ENCODE peak calls at places on chromosomes 7 and 10, in six cellular contexts. K is left cardiac atrium; E is kidney tubule cell; I is stimulated activated CD4-positive, alpha-beta T cell treated with anti-CD3 and anti-CD28 coated beads, Interleukin-12 subunit alpha, Interleukin-12 subunit beta, amount 100 ng/mL, for 4 hours; C is lower lobe of right lung; Q is GDM1. A is an unnamed sample.
A peak's percentile ranks its signal among the peaks of the same experiment; 100 is the strongest.

GRCh38 chr7:103854611-103855010 is 134.8 kb downstream of the RELN start:
- DNase-seq in Q (no peak), I (no peak), C (no peak), E (no peak), K (no peak), A (no peak)

GRCh38 chr7:10756981-10757380 is 216.7 kb upstream of the PHF14 start:
- DNase-seq in E (no peak), K (no peak), Q (no peak), C (no peak), I (no peak), A (no peak)

GRCh38 chr7:106561657-106562411 is 99.1 kb downstream of the CCDC71L start:
- DNase-seq in E (no peak), Q (no peak), K (no peak), C (no peak), I (no peak), A (no peak)

GRCh38 chr10:1365540-1366082 is 309.4 kb downstream of the WDR37 start:
- DNase-seq in E (no peak), C (no peak), I (no peak), K (no peak), Q (no peak), A (no peak)

GRCh38 chr10:131851332-131851731 is 49.5 kb upstream of the PPP2R2D start:
- DNase-seq in E (no peak), Q (no peak), I (no peak), K (no peak), C (no peak), A (no peak)

GRCh38 chr7:116953372-116953726 is at the start of gene ST7:
- DNase-seq in K (peak; percentile 69), Q (peak; percentile 49), E (peak; percentile 80), C (no peak), I (peak; percentile 61), A (peak; percentile 84)

GRCh38 chr7:44390701-44391100 is 65.3 kb upstream of the CAMK2B start:
- DNase-seq in I (no peak), Q (no peak), C (no peak), K (no peak), E (no peak), A (no peak)

GRCh38 chr10:96292971-96293909 is 11.0 kb upstream of the DNTT start:
- DNase-seq in I (no peak), Q (peak; percentile 29), K (no peak), C (no peak), E (peak; percentile 65), A (peak; percentile 50)

GRCh38 chr10:71211759-71212248 is 566 bp upstream of the UNC5B start:
- DNase-seq in E (no peak), K (no peak), Q (no peak), C (no peak), I (no peak), A (no peak)

GRCh38 chr7:121752706-121753105 is 120.3 kb upstream of the PTPRZ1 start:
- DNase-seq in Q (no peak), E (peak; percentile 27), C (no peak), K (no peak), I (no peak), A (peak; percentile 8)

GRCh38 chr7:128405345-128406146 is 4.2 kb downstream of the IMPDH1 start:
- DNase-seq in K (peak; percentile 67), I (peak; percentile 63), Q (peak; percentile 24), E (peak; percentile 39), C (peak; percentile 70), A (no peak)

GRCh38 chr7:139731802-139732470 is 45.9 kb downstream of the HIPK2 start:
- DNase-seq in K (peak; percentile 90), Q (no peak), C (peak; percentile 90), I (no peak), E (peak; percentile 91), A (peak; percentile 95)

GRCh38 chr10:87734987-87735827 is 75.5 kb downstream of the PAPSS2 start:
- DNase-seq in C (no peak), I (no peak), K (no peak), Q (peak; percentile 21), E (peak; percentile 48), A (peak; percentile 64)

GRCh38 chr7:73880755-73881328 is 19.9 kb downstream of the TMEM270 start:
- DNase-seq in C (no peak), I (no peak), K (no peak), E (no peak), Q (no peak), A (no peak)

GRCh38 chr10:77187376-77187999 is 450.1 kb downstream of the KCNMA1 start:
- DNase-seq in K (no peak), I (no peak), C (no peak), Q (no peak), E (no peak), A (peak; percentile 66)

GRCh38 chr7:31126976-31127375 is 74.9 kb downstream of the ADCYAP1R1 start:
- DNase-seq in E (peak; percentile 5), C (no peak), K (no peak), I (no peak), Q (no peak), A (peak; percentile 18)

GRCh38 chr7:151174246-151175046 is 7.0 kb upstream of the GBX1 start:
- DNase-seq in I (peak; percentile 25), E (no peak), K (peak; percentile 63), C (no peak), Q (no peak), A (peak; percentile 11)

GRCh38 chr7:139515266-139515665 is 8.2 kb upstream of the CLEC2L start:
- DNase-seq in C (no peak), Q (no peak), I (no peak), E (no peak), K (no peak), A (no peak)

GRCh38 chr10:110311357-110311949 is 6.7 kb upstream of the SMNDC1 start:
- DNase-seq in E (peak; percentile 66), I (peak; percentile 36), C (no peak), K (peak; percentile 57), Q (peak; percentile 22), A (peak; percentile 70)

GRCh38 chr7:101912711-101913110 is 95.3 kb downstream of the CUX1 start:
- DNase-seq in Q (no peak), C (no peak), E (peak; percentile 79), I (no peak), K (no peak), A (no peak)

GRCh38 chr10:121595806-121596667 is 2.2 kb downstream of the FGFR2 start:
- DNase-seq in C (no peak), Q (no peak), I (no peak), E (no peak), K (no peak), A (no peak)

GRCh38 chr10:34908472-34908871 is 93.4 kb upstream of the PARD3 start:
- DNase-seq in Q (no peak), C (no peak), I (no peak), K (no peak), E (no peak), A (no peak)

GRCh38 chr10:76306859-76307258 is 875.4 kb downstream of the LRMDA start:
- DNase-seq in Q (no peak), K (no peak), E (no peak), C (no peak), I (no peak), A (peak; percentile 93)

GRCh38 chr10:126171555-126171954 is 216.7 kb downstream of the ADAM12 start:
- DNase-seq in E (peak; percentile 35), I (no peak), Q (no peak), K (no peak), C (no peak), A (peak; percentile 96)

GRCh38 chr7:104758504-104758903 is 255.5 kb upstream of the KMT2E start:
- DNase-seq in C (no peak), K (no peak), I (no peak), Q (no peak), E (peak; percentile 23), A (no peak)

A was measured in mesenchymal stem cell.